ENCODE peak calls at places on chromosomes 2 and 18, in four cellular contexts. F, P, R and I are unnamed samples.

GRCh38 chr2:136901732-136902131 is 136.4 kb downstream of the THSD7B start:
- DNase-seq in F (no peak), P (no peak), R (no peak), I (no peak)

GRCh38 chr18:36441872-36442271 is 144.4 kb downstream of the FHOD3 start:
- DNase-seq in F (no peak), P (no peak), R (peak; percentile 70), I (peak; percentile 78)

GRCh38 chr2:47014564-47015051 is 99.0 kb upstream of the MCFD2 start:
- DNase-seq in F (no peak), P (no peak), R (no peak), I (no peak)

GRCh38 chr2:183035954-183036669 is 2.1 kb downstream of the NCKAP1 start:
- DNase-seq in F (no peak), P (no peak), R (no peak), I (no peak)

GRCh38 chr2:168456526-168457176 is 579 bp downstream of the CERS6 start:
- DNase-seq in F (peak; percentile 62), P (no peak), R (peak; percentile 13), I (peak; percentile 36)

GRCh38 chr18:32175265-32175664 is 14.6 kb upstream of the MEP1B start:
- DNase-seq in F (no peak), P (no peak), R (no peak), I (no peak)

GRCh38 chr18:35464731-35465728 is 32.7 kb downstream of the INO80C start:
- DNase-seq in F (no peak), P (no peak), R (no peak), I (no peak)

GRCh38 chr2:54456526-54457325 is 599 bp downstream of the SPTBN1 start:
- DNase-seq in F (peak; percentile 67), P (peak; percentile 44), R (peak; percentile 19), I (peak; percentile 45)

GRCh38 chr18:34837769-34838194 is 127.7 kb downstream of the DTNA start:
- DNase-seq in F (no peak), P (no peak), R (peak; percentile 12), I (peak; percentile 32)

GRCh38 chr2:24720310-24720709 is 72.9 kb downstream of the PTRHD1 start:
- DNase-seq in F (no peak), P (no peak), R (no peak), I (peak; percentile 11)

GRCh38 chr2:67096886-67097285 is 300.2 kb upstream of the ETAA1 start:
- DNase-seq in F (no peak), P (no peak), R (no peak), I (no peak)

GRCh38 chr18:11310476-11311086 is 161.2 kb upstream of the PIEZO2 start:
- DNase-seq in F (peak; percentile 38), P (peak; percentile 71), R (peak; percentile 49), I (peak; percentile 38)

GRCh38 chr18:21393986-21394385 is 152.0 kb downstream of the GREB1L start:
- DNase-seq in F (no peak), P (no peak), R (no peak), I (no peak)

GRCh38 chr2:238105506-238106338 is 5.6 kb downstream of the ESPNL start:
- DNase-seq in F (no peak), P (peak; percentile 25), R (no peak), I (no peak)

GRCh38 chr2:10971855-10972348 is 60.2 kb downstream of the KCNF1 start:
- DNase-seq in F (peak; percentile 59), P (no peak), R (no peak), I (no peak)

GRCh38 chr2:230714122-230714453 is 1.4 kb downstream of the CAB39 start:
- DNase-seq in F (peak; percentile 9), P (no peak), R (peak; percentile 84), I (peak; percentile 89)

GRCh38 chr2:18440141-18440605 is 120.3 kb downstream of the RDH14 start:
- DNase-seq in F (no peak), P (no peak), R (peak; percentile 87), I (peak; percentile 59)

GRCh38 chr2:63990072-63990471 is 29.2 kb downstream of the VPS54 start:
- DNase-seq in F (no peak), P (no peak), R (no peak), I (no peak)
- H3K4me2 ChIP-seq in F (no peak overlapping the region), P (no peak overlapping the region), R (no peak overlapping the region), I (no peak overlapping the region)

GRCh38 chr2:144644549-144644948 is 124.6 kb upstream of the ZEB2 start:
- DNase-seq in F (no peak), P (no peak), R (no peak), I (no peak)

GRCh38 chr2:144645055-144645778 is 125.3 kb upstream of the ZEB2 start:
- DNase-seq in F (no peak), P (no peak), R (peak; percentile 56), I (peak; percentile 28)

GRCh38 chr2:144642106-144642505 is 122.2 kb upstream of the ZEB2 start:
- DNase-seq in F (no peak), P (no peak), R (no peak), I (no peak)

GRCh38 chr2:144643537-144644336 is 123.8 kb upstream of the ZEB2 start:
- DNase-seq in F (no peak), P (no peak), R (no peak), I (no peak)

GRCh38 chr2:144642892-144643291 is 123.0 kb upstream of the ZEB2 start:
- DNase-seq in F (no peak), P (no peak), R (no peak), I (no peak)
- H2BK15ac ChIP-seq in F (no peak overlapping the region), P (no peak overlapping the region), R (no peak overlapping the region), I (no peak overlapping the region)

GRCh38 chr18:55461843-55462242 is 126.1 kb downstream of the TCF4 start:
- DNase-seq in F (no peak), P (no peak), R (no peak), I (no peak)

GRCh38 chr18:55464581-55464980 is 123.4 kb downstream of the TCF4 start:
- DNase-seq in F (no peak), P (no peak), R (no peak), I (no peak)

GRCh38 chr18:55466789-55467188 is 121.2 kb downstream of the TCF4 start:
- DNase-seq in F (no peak), P (no peak), R (no peak), I (no peak)

GRCh38 chr18:55462652-55463051 is 125.3 kb downstream of the TCF4 start:
- DNase-seq in F (no peak), P (no peak), R (no peak), I (no peak)

DNA sequence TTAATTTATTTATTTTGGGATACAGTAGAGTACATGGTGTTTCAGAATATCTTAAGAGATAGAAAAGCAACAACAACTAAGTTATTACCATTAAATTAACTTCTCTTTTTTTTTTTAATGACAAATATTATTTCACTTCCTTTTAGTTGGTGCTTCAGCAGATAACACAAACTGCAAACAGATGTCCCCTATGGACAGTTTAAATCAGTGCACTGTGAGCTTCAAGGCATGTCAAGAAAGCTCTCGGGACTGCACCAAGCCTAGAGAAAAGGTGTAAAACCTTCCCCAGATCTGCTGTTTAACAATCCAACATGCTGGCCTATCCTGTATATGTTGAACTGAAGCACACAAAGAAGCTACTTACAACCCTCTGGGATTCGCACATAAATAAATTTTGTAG is 122.7 kb downstream of the TCF4 start:
- DNase-seq in F (no peak), P (no peak), R (no peak), I (no peak)
- H3K4me2 ChIP-seq in F (no peak overlapping the region), P (no peak overlapping the region), R (no peak overlapping the region), I (no peak overlapping the region)

DNA sequence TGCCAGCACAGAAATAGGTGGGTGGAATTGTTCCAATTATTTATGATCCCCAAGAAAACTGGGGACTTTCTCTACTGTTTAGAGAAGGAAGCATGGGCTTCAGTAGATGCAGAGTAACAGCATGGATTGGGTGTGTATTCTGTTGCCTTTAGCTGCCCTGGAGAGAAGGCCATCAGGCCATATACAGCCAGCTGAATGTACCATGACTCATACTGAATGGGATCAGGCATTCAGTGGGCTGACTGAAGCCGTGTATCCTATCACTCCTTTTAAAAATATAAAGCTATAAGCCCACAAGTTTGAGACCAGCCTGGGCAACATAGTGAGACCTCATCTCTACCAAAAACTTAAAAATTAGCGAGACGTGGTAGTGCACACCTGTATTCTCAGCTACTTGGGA is 16.7 kb upstream of the PLEKHM3 start:
- DNase-seq in F (no peak), P (no peak), R (peak; percentile 78), I (peak; percentile 56)
- H2BK15ac ChIP-seq in F (no peak overlapping the region), P (no peak overlapping the region), R (peak overlapping the region; percentile 36), I (no peak overlapping the region)

DNA sequence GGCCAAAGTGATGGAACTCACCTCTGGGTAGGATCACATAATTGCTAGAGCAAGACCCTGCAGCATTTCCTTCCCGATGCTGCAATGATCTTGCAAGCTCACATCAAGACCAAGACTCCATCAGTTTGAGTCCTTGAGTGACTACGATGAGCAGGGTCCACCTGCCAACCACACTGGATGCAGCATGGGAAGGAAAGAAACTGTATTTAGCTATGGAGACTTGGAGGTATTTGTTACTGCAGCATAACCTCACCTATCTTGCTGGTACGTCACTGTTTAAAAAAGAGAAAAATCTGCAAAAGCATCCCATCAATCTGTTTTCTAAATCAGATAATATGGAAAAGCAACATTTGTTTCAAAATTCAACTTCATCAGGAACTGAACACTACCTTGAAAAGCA is 2.5 kb downstream of the RNF152 start:
- DNase-seq in F (no peak), P (no peak), R (no peak), I (no peak)
- H3K4me2 ChIP-seq in F (no peak overlapping the region), P (no peak overlapping the region), R (no peak overlapping the region), I (no peak overlapping the region)

GRCh38 chr2:241901500-241902351 is 32.2 kb downstream of the RTP5 start:
- DNase-seq in F (no peak), P (peak; percentile 74), R (no peak), I (peak; percentile 11)
- H2BK15ac ChIP-seq in F (no peak overlapping the region), P (no peak overlapping the region), R (no peak overlapping the region), I (no peak overlapping the region)